ENCODE peak calls at places on chromosomes 3 and 15, in four cellular contexts. N is choroid plexus epithelial cell, Z is Peyer's patch, R is ovary. X is an unnamed sample.

GRCh38 chr3:181723568-181724431 is 12.1 kb downstream of the SOX2 start:
- DNase-seq in N (no peak), R (no peak), Z (no peak), X (no peak)

GRCh38 chr3:158709666-158710083 is 22.6 kb downstream of the RARRES1 start:
- DNase-seq in N (peak; percentile 98), R (no peak), Z (no peak), X (peak; percentile 99)

GRCh38 chr15:25545017-25545416 is 106.2 kb upstream of the UBE3A start:
- DNase-seq in Z (no peak), N (no peak), R (no peak), X (peak; percentile 71)

GRCh38 chr3:115518100-115518852 is 105.0 kb upstream of the GAP43 start:
- DNase-seq in N (peak; percentile 85), Z (no peak), R (no peak), X (peak; percentile 95)

GRCh38 chr3:160473233-160473632 is 23.6 kb upstream of the TRIM59 start:
- DNase-seq in R (no peak), Z (no peak), N (peak; percentile 50), X (peak; percentile 95)

GRCh38 chr15:33358303-33358702 is 47.5 kb downstream of the RYR3 start:
- DNase-seq in R (no peak), Z (no peak), N (no peak), X (peak; percentile 6)

GRCh38 chr3:193928354-193929209 is 207.4 kb upstream of the HES1 start:
- DNase-seq in N (peak; percentile 11), Z (no peak), R (no peak), X (no peak)

GRCh38 chr3:260911-261310 is 64.3 kb downstream of the CHL1 start:
- DNase-seq in Z (no peak), N (no peak), R (no peak), X (peak; percentile 30)

GRCh38 chr15:69468241-69469121 is 15.9 kb downstream of the RPLP1 start:
- DNase-seq in R (no peak), Z (no peak), N (peak; percentile 78), X (peak; percentile 47)

GRCh38 chr3:88000853-88001252 is 58.0 kb downstream of the CGGBP1 start:
- DNase-seq in Z (no peak), N (peak; percentile 52), R (no peak), X (peak; percentile 12)

GRCh38 chr15:101431748-101432147 is 57.8 kb downstream of the PCSK6 start:
- DNase-seq in N (no peak), Z (no peak), R (no peak), X (no peak)

GRCh38 chr15:86773766-86774165 is 694.1 kb downstream of the AGBL1 start:
- DNase-seq in R (no peak), N (no peak), Z (no peak), X (no peak)

GRCh38 chr3:124760601-124761000 is 30.3 kb downstream of the UMPS start:
- DNase-seq in Z (no peak), N (peak; percentile 77), R (no peak), X (peak; percentile 66)

GRCh38 chr3:21750831-21751391 is at the start of gene ZNF385D:
- DNase-seq in N (peak; percentile 55), R (peak; percentile 17), Z (no peak), X (peak; percentile 82)

GRCh38 chr3:23945903-23946751 is 1.0 kb downstream of the NR1D2 start:
- DNase-seq in N (peak; percentile 97), Z (peak; percentile 99), R (peak; percentile 99), X (peak; percentile 92)

GRCh38 chr3:108062051-108062450 is 28.8 kb downstream of the CD47 start:
- DNase-seq in R (no peak), N (no peak), Z (no peak), X (no peak)

GRCh38 chr3:176974303-176974702 is 223.0 kb downstream of the TBL1XR1 start:
- DNase-seq in Z (no peak), N (no peak), R (no peak), X (no peak)

GRCh38 chr15:70508561-70509281 is 254.6 kb downstream of the UACA start:
- DNase-seq in Z (no peak), R (no peak), N (peak; percentile 96), X (peak; percentile 93)

GRCh38 chr15:57920916-57921315 is 144.6 kb downstream of the ALDH1A2 start:
- DNase-seq in N (peak; percentile 45), R (no peak), Z (no peak), X (peak; percentile 59)

GRCh38 chr3:139772539-139773500 is 95.0 kb upstream of the NMNAT3 start:
- DNase-seq in R (no peak), Z (no peak), N (peak; percentile 98), X (peak; percentile 88)

GRCh38 chr3:84108442-84108971 is 850.3 kb upstream of the CADM2 start:
- DNase-seq in N (peak; percentile 61), R (no peak), Z (no peak), X (no peak)

GRCh38 chr3:134449951-134450350 is 35.8 kb downstream of the ANAPC13 start:
- DNase-seq in Z (no peak), R (no peak), N (no peak), X (no peak)

GRCh38 chr15:96353931-96354730 is 23.6 kb downstream of the NR2F2 start:
- DNase-seq in Z (no peak), R (peak; percentile 84), N (peak; percentile 79), X (peak; percentile 71)

GRCh38 chr15:58062175-58062574 is 3.3 kb downstream of the ALDH1A2 start:
- DNase-seq in R (no peak), N (no peak), Z (no peak), X (no peak)

DNA sequence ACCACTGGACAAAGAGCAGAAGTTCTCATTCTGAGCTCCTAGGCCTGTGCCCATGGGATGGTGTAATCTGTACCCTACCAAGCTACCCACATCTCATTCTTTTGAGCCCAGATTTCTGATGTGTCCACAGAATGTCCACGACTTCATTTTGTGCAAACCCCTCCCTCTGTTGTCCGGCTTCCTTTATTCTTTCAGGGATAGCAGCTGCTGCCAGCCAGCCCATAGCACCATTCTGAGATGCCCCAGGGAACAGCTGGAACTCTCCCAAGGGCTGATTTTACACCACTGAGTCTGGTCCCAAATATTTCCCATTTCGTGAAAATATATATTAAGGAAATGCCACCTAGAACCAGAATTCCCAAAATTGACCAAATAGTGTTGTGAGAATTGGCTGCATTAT is 236.6 kb downstream of the SATB1 start:
- DNase-seq in R (no peak), Z (no peak), N (no peak), X (no peak)
- TF ChIP-seq CTCF in R (no peak), Z (no peak), N (no peak), X (no peak)

DNA sequence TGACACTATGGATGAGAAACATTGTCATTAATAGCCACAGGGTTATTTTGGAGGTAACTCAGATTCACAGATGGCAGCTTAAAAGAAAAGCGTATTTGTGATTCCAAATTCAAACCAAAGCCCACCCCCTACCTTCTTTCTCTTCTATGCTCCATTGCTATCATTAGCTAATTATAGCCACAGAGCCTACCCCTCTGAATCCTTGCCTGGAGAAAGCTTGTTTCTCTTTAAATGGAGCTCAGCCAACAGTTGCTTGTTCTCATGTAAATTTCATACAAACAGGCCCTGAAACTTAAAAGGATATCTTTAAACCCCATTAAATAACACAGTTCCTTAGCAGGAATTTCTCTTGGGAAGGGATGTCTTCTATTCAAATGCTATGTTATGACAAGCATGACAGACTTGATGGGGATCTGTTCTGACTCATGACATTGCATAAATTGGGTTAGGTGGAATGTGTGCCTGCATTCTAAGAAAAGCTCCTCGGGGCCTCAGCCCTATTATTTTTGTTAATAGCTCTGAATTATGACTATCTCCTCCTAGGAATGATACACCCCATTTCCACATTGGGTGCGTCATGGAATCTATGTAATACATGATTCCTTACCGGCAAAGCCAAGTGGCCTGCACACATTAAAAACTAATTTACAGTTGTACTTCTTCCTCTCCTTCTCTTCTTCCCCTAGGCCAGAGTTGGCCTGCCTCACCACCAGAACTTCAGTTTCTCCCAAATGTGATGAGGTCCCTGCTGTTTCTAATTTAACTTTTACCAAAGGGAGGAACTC is 265.7 kb downstream of the TAFA4 start:
- DNase-seq in N (no peak), Z (no peak), R (no peak), X (no peak)
- H3K4me3 ChIP-seq in N (no peak overlapping the region), Z (no peak overlapping the region), R (no peak overlapping the region), X (no peak overlapping the region)

GRCh38 chr3:187293977-187294376 is 2.4 kb upstream of the MASP1 start:
- DNase-seq in R (no peak), Z (no peak), N (no peak), X (peak; percentile 48)
- TF ChIP-seq CTCF in R (no peak), Z (no peak), N (no peak), X (no peak)

DNA sequence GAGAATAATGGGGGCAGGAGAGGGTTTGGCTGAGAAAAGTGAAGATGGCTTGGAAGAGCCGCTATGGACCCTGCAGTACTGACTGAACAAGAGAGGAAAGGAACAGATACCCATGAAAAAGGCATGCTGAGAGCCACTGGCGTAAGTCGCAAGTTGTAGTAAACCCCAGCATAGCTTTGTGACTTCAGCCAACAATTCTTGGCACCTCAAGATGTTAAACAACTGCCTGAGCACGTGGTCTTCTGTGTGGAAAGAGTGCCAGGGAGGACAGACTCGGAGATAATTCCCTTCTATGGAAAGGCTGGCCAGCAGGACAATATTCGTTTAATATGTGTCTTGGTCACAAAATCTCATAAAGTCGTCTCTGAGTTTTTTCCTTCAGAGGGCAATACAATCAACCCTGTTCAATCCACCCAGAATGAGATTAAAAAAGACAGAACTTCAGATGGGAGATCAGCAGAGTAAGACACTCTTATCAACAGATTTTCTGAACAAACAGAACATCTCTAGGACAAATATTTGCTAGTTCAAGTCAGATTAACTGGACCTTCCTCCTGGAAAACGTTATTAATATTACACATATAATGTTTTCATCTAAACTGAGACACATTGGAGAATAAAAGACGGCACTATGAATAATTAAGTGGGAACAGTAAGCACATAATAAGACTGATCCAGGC is 49.2 kb downstream of the NEK10 start:
- DNase-seq in Z (no peak), R (peak; percentile 62), N (no peak), X (no peak)
- H3K4me3 ChIP-seq in Z (no peak overlapping the region), R (no peak overlapping the region), N (no peak overlapping the region), X (no peak overlapping the region)

X was measured in fibroblast of mammary gland.